ENCODE peak calls at places on chromosome 10, in five cellular contexts. T, U, P, I and K are unnamed samples.

GRCh38 chr10:118805146-118805545 is 50.4 kb upstream of the CACUL1 start:
- DNase-seq in I (no peak), P (no peak), U (no peak), T (no peak), K (no peak)

GRCh38 chr10:28897617-28898464 is 220.5 kb downstream of the BAMBI start:
- DNase-seq in I (no peak), T (no peak), P (no peak), U (no peak), K (no peak)

GRCh38 chr10:77825965-77826364 is 100.6 kb downstream of the DLG5 start:
- DNase-seq in U (no peak), P (no peak), I (no peak), T (no peak), K (no peak)

GRCh38 chr10:4708123-4708759 is 117.8 kb upstream of the AKR1E2 start:
- DNase-seq in U (no peak), P (peak; percentile 35), T (no peak), I (peak; percentile 12), K (no peak)

GRCh38 chr10:88253622-88254021 is 329.5 kb downstream of the RNLS start:
- DNase-seq in T (no peak), P (no peak), U (no peak), I (no peak), K (no peak)

GRCh38 chr10:88070080-88070880 is 206.9 kb downstream of the PTEN start:
- DNase-seq in U (no peak), I (peak; percentile 97), T (no peak), P (no peak), K (no peak)

GRCh38 chr10:132920101-132920925 is 22.1 kb downstream of the CFAP46 start:
- DNase-seq in U (no peak), T (no peak), P (no peak), I (no peak), K (peak; percentile 43)

GRCh38 chr10:1526427-1527055 is 210.8 kb downstream of the ADARB2 start:
- DNase-seq in P (no peak), U (peak; percentile 2), I (peak; percentile 19), T (no peak), K (no peak)

GRCh38 chr10:62996925-62997324 is 136.2 kb upstream of the NRBF2 start:
- DNase-seq in U (no peak), I (no peak), T (no peak), P (peak; percentile 6), K (no peak)

GRCh38 chr10:91296471-91296870 is 76.0 kb downstream of the PCGF5 start:
- DNase-seq in P (no peak), I (peak; percentile 30), U (no peak), T (no peak), K (no peak)

DNA sequence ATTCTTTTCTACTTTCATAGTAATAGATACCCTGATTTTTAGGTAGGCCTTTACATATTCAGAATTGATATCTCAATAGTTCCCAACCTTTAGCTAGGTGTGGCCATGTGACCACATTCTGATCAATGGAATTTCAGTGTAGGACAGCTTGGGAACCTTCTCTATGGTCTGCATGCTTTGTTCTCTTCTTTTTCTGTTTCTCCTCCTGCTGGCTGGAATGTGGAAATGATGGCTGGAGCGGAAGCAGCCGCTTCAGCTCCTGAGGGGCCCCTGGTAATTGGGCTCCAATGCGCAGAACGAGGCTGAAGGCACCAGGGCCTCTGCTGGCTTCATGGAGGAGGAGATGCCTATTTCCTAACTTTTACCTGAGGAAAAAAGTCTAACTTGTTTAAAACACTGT is 152.6 kb downstream of the ZMYND11 start:
- DNase-seq in T (no peak), P (peak; percentile 33), U (no peak), I (no peak), K (no peak)
- TF ChIP-seq CTCF in T (no peak), P (peak; percentile 53), U (no peak), I (no peak), K (no peak)

DNA sequence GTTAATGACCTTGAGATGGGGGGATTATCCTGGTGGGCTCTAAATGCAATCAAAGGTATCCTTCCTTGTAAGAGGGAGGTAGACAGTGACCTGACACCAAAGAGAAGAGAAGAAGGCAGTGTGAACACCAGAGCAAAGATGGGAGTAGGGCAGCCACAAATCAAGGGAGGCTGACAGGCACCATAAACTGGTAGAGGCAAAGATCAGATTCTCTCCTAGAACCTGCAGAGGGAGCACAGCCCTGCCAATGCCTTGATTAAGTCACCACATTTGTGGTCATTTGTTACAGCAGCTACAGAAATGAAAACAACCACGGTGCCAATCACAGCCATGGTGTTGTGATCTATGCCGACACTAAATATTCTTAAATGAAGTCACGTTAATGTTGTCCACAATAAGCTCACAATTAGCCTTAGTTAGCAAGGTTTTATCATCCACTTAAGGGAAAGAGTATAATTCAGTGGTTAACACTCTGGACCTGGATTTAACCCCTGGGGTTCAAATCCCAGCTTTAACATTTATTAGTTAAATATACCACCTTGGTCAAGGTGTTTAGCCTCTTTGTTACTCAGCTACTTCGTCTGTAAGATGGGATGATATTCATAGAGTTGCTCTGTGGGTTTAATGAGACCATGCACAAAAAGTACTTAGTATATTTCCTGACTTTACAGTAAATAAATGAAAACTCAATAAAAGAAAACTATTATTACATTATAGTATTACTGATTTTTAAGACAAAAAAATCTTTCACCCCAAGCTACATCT is 70.8 kb downstream of the SGMS1 start:
- DNase-seq in T (no peak), I (peak; percentile 48), U (peak; percentile 6), P (no peak), K (no peak)
- TF ChIP-seq CTCF in T (no peak), I (no peak), U (no peak), P (no peak), K (no peak)

DNA sequence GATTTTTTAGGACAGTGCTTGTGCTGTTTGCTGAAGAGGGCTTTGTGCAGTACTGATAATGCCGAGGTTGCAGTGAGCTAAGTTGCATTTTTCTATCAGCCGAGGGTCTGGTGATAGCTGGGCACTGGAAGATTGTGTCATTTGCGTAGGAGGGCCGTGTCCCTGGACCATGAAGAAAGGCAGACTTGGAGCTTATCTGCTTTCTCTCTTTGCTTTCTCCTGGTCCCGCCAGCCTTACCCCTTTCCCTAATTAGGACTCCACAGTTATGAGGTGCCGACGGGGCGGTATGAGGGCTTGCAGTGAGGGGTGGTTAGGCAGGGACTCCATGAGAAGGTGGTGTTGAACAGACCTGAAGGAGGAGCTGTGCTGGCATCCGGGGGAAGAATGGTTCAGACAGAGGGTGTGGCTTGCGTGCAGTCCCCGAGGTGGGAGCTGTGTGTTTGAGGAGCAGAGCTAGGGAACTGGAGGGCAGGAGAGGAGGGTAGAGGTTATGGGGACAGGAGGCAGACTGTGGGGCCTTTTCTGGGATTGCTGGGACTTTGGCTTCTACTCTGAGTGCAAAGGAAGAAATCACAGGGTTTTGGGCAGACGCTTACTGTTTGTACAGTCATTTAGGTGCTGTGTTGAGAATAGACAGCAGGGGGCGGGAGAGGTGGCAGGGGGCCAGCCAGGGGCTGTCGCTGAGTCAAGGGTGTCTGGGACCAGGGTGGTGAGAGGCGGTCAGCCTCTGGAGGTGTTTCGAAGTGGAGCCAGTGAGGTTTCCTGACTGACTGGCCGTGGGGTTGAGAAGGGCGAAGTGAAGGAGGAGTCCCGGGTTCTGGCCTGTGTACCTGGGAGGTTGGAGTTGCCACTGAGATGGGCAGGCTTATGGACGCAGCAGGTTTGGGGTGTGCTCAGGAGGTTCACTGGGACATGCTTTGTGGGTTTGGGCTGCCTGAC is 43.4 kb downstream of the PRF1 start:
- DNase-seq in I (peak; percentile 60), T (peak; percentile 73), U (peak; percentile 58), P (peak; percentile 50), K (no peak)
- TF ChIP-seq CTCF in I (peak; percentile 41), T (peak; percentile 39), U (peak; percentile 38), P (peak; percentile 52), K (peak; percentile 53)

GRCh38 chr10:75466016-75466415 is 34.6 kb downstream of the LRMDA start:
- DNase-seq in T (no peak), U (no peak), P (no peak), I (no peak), K (no peak)

GRCh38 chr10:75466886-75467285 is 35.5 kb downstream of the LRMDA start:
- DNase-seq in U (no peak), P (no peak), T (no peak), I (no peak), K (no peak)

GRCh38 chr10:75462865-75463264 is 31.4 kb downstream of the LRMDA start:
- DNase-seq in U (no peak), I (no peak), T (no peak), P (no peak), K (no peak)

GRCh38 chr10:75464478-75465090 is 33.2 kb downstream of the LRMDA start:
- DNase-seq in T (no peak), U (no peak), P (no peak), I (no peak), K (no peak)

GRCh38 chr10:75465110-75465509 is 33.7 kb downstream of the LRMDA start:
- DNase-seq in I (no peak), P (no peak), T (no peak), U (peak; percentile 18), K (no peak)
- TF ChIP-seq CTCF in I (no peak), P (no peak), T (no peak), U (no peak), K (no peak)

GRCh38 chr10:73743327-73743904 is 756 bp upstream of the SEC24C start:
- DNase-seq in T (no peak), I (no peak), U (no peak), P (no peak), K (no peak)

GRCh38 chr10:73746721-73747120 is 2.5 kb downstream of the SEC24C start:
- DNase-seq in U (no peak), P (no peak), T (no peak), I (no peak), K (no peak)

GRCh38 chr10:73742454-73742734 is 1.8 kb upstream of the SEC24C start:
- DNase-seq in T (no peak), P (no peak), I (no peak), U (no peak), K (no peak)

GRCh38 chr10:73744690-73744994 is 470 bp downstream of the SEC24C start:
- DNase-seq in I (peak; percentile 58), U (peak; percentile 65), P (peak; percentile 66), T (peak; percentile 65), K (peak; percentile 62)

DNA sequence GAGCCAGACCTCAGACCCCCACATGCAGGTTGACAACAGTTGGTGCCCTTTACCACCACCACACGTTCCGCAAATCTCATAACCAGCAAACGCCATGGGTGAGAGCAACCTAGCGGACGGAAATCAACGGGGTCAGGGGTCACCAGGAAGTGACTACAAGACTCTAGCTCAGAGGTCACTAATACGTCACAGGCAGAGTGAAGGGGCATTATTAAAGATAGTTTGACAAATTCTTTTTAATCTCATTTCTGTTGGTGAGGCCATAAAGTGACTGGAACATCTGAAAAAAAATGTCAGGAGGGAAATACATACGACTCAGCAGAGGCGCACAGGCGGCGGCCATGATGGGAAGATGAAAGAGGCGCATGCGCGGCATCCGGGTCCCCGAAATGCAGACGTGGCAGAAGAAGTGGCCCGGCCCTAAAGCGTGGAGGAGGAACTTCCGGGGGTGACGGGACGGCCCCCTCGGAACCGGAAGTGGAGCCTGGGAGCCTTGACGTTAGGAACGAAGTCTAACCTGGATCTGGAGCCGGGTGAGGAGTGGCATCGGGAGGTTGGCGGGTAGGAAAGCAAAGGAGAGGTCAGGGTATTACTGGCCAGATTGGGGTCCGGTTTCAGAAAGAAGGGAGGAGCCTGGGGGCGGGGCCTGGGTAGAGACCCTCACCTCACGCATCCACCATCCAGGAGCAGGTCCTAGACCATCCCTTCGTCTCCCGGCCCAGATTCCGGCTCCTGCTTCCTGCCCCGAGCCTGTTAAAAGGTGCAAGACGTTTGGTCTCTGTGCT is at the start of gene SEC24C:
- DNase-seq in P (peak; percentile 86), T (peak; percentile 96), I (peak; percentile 96), U (peak; percentile 97), K (peak; percentile 96)
- TF ChIP-seq CTCF in P (no peak), T (no peak), I (no peak), U (no peak), K (no peak)

GRCh38 chr10:68901106-68901927 is at the start of gene DDX50:
- DNase-seq in P (peak; percentile 90), U (peak; percentile 99), T (peak; percentile 98), I (peak; percentile 99), K (peak; percentile 97)
- TF ChIP-seq CTCF in P (no peak), U (no peak), T (peak; percentile 10), I (no peak), K (no peak)

GRCh38 chr10:128540806-128541739 is 414.9 kb upstream of the MKI67 start:
- DNase-seq in T (no peak), P (peak; percentile 30), U (no peak), I (no peak), K (no peak)
- TF ChIP-seq CTCF in T (no peak), P (no peak), U (no peak), I (no peak), K (no peak)